ENCODE peak calls at places on chromosomes 16 and 17, in six cellular contexts. S is GM12878, C is K562, R is SK-N-SH, J is HCT116, Z is H1. V is an unnamed sample.

GRCh38 chr17:75571197-75571884 is 16.3 kb upstream of the MYO15B start:
- DNase-seq in C (peak), J (no peak), Z (no peak), S (peak), R (no peak), V (no peak)

GRCh38 chr17:27319536-27320221 is 25.8 kb downstream of the WSB1 start:
- DNase-seq in Z (no peak), R (no peak), J (no peak), S (no peak), C (no peak), V (no peak)

GRCh38 chr17:7177954-7178477 is 1.2 kb downstream of the ASGR1 start:
- DNase-seq in S (no peak), Z (no peak), C (no peak), J (no peak), R (peak), V (peak)

GRCh38 chr17:21280081-21280518 is 4.4 kb upstream of the MAP2K3 start:
- DNase-seq in S (peak), R (peak), J (peak), Z (no peak), C (peak), V (peak)

GRCh38 chr17:50581316-50581715 is 20.8 kb downstream of the CACNA1G start:
- DNase-seq in Z (no peak), J (no peak), C (no peak), R (no peak), S (no peak), V (no peak)

GRCh38 chr16:12486386-12486785 is 317.3 kb downstream of the CPPED1 start:
- DNase-seq in C (no peak), Z (no peak), J (no peak), S (no peak), R (no peak), V (no peak)

GRCh38 chr17:74778960-74779359 is 2.8 kb upstream of the NAT9 start:
- DNase-seq in J (no peak), R (no peak), S (no peak), C (no peak), Z (no peak), V (no peak)

GRCh38 chr17:8029121-8029520 is 9.7 kb upstream of the ALOX15B start:
- DNase-seq in S (no peak), C (no peak), J (no peak), Z (no peak), R (no peak), V (no peak)

GRCh38 chr17:47618416-47618815 is 31.3 kb upstream of the KPNB1 start:
- DNase-seq in J (peak), C (no peak), Z (no peak), R (no peak), S (no peak), V (peak)

GRCh38 chr16:11181889-11182279 is 74.1 kb downstream of the SOCS1 start:
- DNase-seq in C (no peak), S (peak), R (no peak), J (no peak), Z (no peak), V (no peak)

GRCh38 chr17:81295678-81296381 is 723 bp upstream of the SLC38A10 start:
- DNase-seq in R (peak), Z (peak), J (peak), S (no peak), C (peak), V (peak)

GRCh38 chr16:50842013-50842505 is 100.2 kb downstream of the CYLD start:
- DNase-seq in Z (no peak), R (no peak), C (no peak), S (no peak), J (no peak), V (no peak)

GRCh38 chr16:50398336-50398735 is 29.5 kb upstream of the BRD7 start:
- DNase-seq in C (no peak), S (no peak), J (no peak), R (no peak), Z (no peak), V (no peak)

GRCh38 chr17:19753661-19754463 is 5.8 kb upstream of the ALDH3A1 start:
- DNase-seq in R (no peak), Z (no peak), C (no peak), S (no peak), J (peak), V (peak)

GRCh38 chr17:10050597-10051101 is 145.6 kb upstream of the RCVRN start:
- DNase-seq in Z (no peak), R (no peak), S (peak), C (no peak), J (no peak), V (no peak)

GRCh38 chr17:63399316-63399715 is 46.8 kb downstream of the CYB561 start:
- DNase-seq in Z (no peak), J (no peak), S (no peak), C (no peak), R (peak), V (no peak)

GRCh38 chr17:37160940-37161339 is 212.2 kb downstream of the AATF start:
- DNase-seq in Z (no peak), R (no peak), C (no peak), J (no peak), S (no peak), V (no peak)

GRCh38 chr17:78737332-78737731 is 44.7 kb downstream of the CYTH1 start:
- DNase-seq in S (no peak), J (no peak), Z (no peak), C (peak), R (peak), V (no peak)

GRCh38 chr16:55478827-55479559 is at the start of gene MMP2:
- DNase-seq in Z (peak), J (no peak), C (no peak), S (no peak), R (peak), V (no peak)

GRCh38 chr16:58655215-58655596 is 25.6 kb upstream of the CNOT1 start:
- DNase-seq in C (no peak), Z (no peak), R (no peak), J (no peak), S (no peak), V (no peak)

GRCh38 chr16:58654456-58655214 is 25.0 kb upstream of the CNOT1 start:
- DNase-seq in R (no peak), C (no peak), S (no peak), Z (no peak), J (no peak), V (no peak)

GRCh38 chr16:58649707-58650106 is 20.1 kb upstream of the CNOT1 start:
- DNase-seq in C (no peak), R (no peak), S (no peak), Z (no peak), J (no peak), V (no peak)

GRCh38 chr16:58652741-58653140 is 23.1 kb upstream of the CNOT1 start:
- DNase-seq in R (peak), C (no peak), J (no peak), Z (peak), S (no peak), V (peak)

DNA sequence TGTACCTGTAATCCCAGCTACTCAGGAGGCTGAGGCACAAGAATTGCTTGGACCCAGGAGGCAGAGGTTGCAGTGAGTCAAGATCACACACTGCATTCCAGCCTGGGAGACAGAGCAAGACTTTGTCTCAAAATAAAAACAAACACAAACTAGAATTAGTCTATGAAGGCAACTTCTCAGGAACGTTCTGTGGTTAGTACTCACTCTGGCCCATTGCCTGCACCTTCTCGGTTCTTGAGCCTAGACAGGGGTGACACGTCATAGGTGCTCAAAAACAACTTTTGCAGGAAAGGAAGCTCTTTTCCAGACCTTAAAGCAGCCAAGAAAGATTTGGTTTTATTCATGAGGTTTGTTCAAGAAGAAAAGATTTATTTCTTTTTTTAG is 22.3 kb upstream of the CNOT1 start:
- DNase-seq in C (no peak), S (no peak), Z (no peak), J (no peak), R (no peak), V (no peak)
- TF ChIP-seq JUND in C (no peak), S (no peak), Z (no peak), J (no peak), R (no peak), V (no peak)

DNA sequence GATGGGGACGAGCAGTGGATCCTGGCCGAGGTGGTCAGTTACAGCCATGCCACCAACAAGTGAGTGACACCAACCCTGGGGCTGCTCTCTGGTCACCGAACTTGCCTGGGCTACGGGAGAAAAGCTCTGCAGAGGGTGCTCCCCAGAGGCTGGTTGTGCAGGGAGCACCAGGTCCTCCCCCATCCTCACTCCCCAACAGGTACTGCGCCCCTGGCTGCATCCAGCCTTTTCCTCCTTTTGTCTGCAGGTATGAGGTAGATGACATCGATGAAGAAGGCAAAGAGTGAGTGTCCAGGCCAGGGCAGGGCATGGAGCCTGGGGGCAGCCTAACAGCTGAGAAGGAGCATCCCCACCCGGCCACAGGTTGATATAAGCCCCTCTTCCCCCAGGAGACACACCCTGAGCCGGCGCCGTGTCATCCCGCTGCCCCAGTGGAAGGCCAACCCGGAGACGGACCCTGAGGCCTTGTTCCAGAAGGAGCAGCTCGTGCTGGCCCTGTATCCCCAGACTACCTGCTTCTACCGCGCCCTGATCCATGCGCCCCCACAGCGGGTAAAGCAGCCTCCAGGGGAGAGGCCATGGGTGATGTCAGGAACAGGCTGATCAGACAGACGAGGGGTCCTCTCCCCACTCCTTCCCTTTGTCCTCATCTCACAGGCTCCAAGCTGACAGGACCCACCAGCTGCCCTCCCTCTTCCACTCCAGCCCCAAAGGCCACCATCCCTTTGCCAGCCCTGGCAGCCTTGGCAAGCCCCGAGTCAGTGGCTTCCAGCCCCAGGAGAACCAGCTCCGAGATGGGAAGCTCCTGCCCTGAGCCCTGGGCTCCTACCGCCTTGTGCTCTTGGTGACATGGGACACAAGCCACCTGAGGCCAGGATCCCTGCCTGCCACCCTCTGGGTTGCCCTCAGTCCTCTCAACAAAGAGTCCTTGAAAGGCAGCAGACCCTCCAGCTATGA is 6.2 kb downstream of the SULT1A2 start:
- DNase-seq in C (no peak), S (no peak), R (no peak), J (no peak), Z (no peak), V (no peak)
- TF ChIP-seq JUND in C (no peak), S (no peak), R (no peak), J (no peak), Z (no peak), V (no peak)

DNA sequence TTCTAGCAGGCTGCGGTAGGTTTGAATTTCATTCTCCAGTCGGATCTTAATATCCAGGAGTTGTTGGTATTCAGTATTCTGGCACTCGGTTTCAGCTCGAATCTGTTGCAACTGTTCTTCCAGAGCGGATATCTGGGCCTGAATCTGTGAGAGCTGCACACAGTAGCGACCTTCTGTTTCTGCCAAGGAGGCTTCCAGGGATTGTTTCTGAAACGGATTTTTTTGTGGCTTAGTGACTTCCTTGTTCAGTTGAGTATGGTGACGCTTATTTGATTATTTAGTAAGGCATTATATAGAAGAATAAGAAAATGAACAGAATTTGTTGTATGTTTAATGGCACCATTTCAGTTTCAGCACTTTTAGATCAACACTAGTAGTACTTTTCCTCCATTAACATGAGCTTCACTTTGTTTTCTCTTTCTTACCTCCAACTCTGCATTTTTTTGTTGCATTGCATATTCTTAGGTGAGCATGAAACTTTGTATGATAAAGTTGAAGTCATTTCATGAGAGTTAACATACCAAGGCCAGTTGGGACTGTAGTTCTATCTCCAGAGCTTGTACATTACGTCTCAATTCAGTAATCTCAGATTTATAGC is 2.8 kb downstream of the KRT10 start:
- DNase-seq in C (peak), Z (no peak), R (peak), S (no peak), J (no peak), V (peak)
- TF ChIP-seq JUND in C (no peak), Z (no peak), R (no peak), S (no peak), J (no peak), V (no peak)

DNA sequence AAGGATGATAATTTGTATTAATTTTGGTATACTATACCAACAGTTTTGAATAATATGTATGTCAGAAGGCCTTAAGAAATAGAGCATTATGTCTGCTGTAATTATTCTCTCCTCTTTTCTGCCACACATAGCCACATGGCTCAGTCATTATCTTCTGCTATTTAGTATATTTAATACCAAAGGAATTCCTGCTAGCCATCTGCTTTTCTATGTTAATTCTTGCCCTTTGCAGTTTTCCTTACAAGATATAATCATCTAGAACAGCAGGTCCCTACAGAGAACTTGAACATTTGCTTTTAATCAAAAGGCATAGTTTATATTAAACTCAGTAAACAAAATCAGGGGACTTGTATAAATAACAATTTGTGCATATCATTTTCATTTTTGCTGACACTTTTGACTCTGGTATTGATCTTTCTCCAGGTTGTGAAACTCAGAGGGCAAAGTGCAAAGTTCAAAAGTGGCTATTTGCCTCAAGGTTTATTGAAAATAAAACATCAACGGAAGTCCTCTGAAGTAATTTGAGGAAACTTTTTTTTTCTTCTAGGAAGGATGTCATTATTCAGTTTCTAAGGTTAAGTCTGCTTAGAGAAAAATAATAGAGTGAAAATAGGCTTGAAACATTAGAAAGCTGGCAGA is 702.0 kb downstream of the KCNJ2 start:
- DNase-seq in J (no peak), Z (no peak), R (no peak), C (no peak), S (no peak), V (no peak)
- TF ChIP-seq JUND in J (no peak), Z (no peak), R (no peak), C (no peak), S (no peak), V (no peak)

GRCh38 chr16:57226701-57227621 is 18.1 kb upstream of the ARL2BP start:
- DNase-seq in C (no peak), Z (no peak), J (no peak), S (no peak), R (peak), V (no peak)
- TF ChIP-seq JUND in C (no peak), Z (no peak), J (no peak), S (no peak), R (no peak), V (no peak)

DNA sequence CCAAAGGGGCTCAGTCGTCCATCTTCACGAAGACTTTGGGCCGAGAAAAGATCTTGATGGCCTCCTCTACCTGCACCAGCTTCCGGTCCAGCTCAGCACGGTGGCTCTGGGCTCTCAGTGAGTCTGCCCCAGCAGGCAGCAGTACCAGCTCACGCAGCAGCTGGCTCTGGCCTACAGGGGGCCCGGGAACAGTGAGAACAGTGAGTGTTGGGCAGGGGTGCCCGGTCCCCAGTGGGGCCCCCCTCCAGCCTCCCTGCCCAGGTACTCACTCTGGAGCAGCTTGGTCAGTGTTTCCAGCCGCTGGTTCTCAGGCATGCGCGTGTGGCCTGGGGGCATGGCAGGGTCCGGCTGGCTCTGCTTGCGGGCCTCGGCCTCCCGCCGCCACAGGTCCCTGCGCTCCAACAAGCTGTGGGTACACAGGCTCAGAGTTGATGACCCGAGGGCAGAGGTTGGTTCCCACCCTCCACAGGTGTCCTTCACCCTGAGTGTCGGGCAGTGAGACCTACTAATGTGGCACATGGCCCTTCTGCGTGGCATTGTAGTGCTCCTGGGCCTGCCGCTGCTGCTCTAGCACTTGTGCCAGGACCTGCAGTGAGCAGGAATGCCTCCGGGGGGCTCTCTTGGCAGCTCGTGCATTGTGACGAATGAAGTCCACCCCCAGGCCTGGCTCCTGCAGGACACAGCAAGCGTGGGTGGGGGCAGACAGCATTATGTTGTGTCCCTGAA is 2.6 kb downstream of the PARD6A start:
- DNase-seq in R (peak), S (no peak), Z (no peak), J (peak), C (no peak), V (peak)
- TF ChIP-seq JUND in R (no peak), S (no peak), Z (no peak), J (no peak), C (no peak), V (no peak)

GRCh38 chr16:13780841-13781553 is 139.0 kb upstream of the ERCC4 start:
- DNase-seq in S (no peak), C (no peak), J (no peak), R (no peak), Z (no peak), V (no peak)
- TF ChIP-seq JUND in S (no peak), C (no peak), J (no peak), R (no peak), Z (no peak), V (no peak)

DNA sequence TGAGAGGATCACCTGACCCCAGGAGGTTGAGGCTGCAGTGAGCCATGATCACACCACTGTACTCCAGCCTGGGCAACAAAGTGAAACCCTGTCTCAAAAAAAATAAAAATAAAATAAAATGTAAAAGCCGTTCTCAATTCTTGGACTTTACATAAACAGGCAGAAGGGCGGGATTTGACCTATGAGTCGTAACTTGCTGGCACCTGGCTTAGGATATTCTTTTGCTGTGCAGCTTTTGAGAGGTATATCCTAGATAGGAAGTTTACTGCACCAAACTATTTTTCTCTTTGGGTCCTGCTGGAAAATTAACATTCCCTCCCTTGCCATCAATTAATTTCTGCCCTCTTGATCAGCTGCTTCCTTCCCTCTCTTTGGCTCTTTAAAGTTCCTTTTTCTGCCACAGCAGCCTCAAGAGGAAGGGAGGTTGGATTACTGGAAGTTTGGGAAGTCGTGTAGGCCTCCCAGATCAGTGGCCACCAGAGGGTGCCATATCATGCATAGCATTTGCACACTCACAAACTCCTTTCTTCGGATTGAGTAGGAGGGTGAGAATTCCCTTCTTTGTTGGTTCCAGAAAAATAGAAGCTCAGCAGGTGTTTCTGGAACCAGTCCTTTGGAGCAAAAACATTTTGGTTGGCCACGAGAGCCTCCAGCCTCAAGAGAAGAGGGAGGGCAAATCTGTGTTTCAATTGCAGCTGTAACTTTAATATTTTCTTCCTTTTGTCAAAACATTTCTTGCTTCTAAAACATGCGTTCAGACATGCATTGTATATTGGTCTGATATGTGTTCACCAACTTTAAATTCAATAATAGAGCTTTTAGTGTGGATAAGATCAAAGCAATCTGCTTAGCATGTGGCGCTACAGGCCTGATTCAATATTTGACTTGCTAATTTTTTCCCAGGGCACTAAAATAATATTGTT is 147.3 kb downstream of the CCDC182 start:
- DNase-seq in J (peak), R (peak), S (no peak), C (peak), Z (peak), V (peak)
- TF ChIP-seq JUND in J (no peak), R (no peak), S (no peak), C (no peak), Z (no peak), V (no peak)

V was measured in T47D.